ENCODE peak calls at places on chromosomes 13 and 19, in eight cellular contexts. P, C, N, F, A, O, M and Z are unnamed samples.

GRCh38 chr13:29908411-29908810 is 58.0 kb upstream of the UBL3 start:
- DNase-seq in P (no peak), C (no peak), N (no peak), F (no peak), A (no peak), O (no peak), M (no peak), Z (no peak)

GRCh38 chr13:110455444-110455843 is 106.1 kb downstream of the RAB20 start:
- DNase-seq in P (no peak), C (no peak), N (no peak), F (no peak), A (no peak), O (peak), M (no peak), Z (no peak)

GRCh38 chr19:12639901-12640613 is 26.5 kb downstream of the MAN2B1 start:
- DNase-seq in P (peak), C (peak), N (peak), F (peak), A (peak), O (peak), M (peak), Z (peak)

GRCh38 chr19:19321143-19321577 is 531 bp downstream of the MAU2 start:
- DNase-seq in P (peak), C (peak), N (peak), F (no peak), A (peak), O (no peak), M (no peak), Z (no peak)

GRCh38 chr19:3496392-3497273 is 3.8 kb downstream of the DOHH start:
- DNase-seq in P (no peak), C (no peak), N (no peak), F (no peak), A (no peak), O (no peak), M (no peak), Z (no peak)

GRCh38 chr13:89066868-89067466 is 1395.8 kb downstream of the SLITRK5 start:
- DNase-seq in P (no peak), C (no peak), N (peak), F (no peak), A (peak), O (no peak), M (no peak), Z (no peak)

GRCh38 chr13:80903911-80904310 is 563.0 kb upstream of the SPRY2 start:
- DNase-seq in P (no peak), C (no peak), N (no peak), F (no peak), A (no peak), O (no peak), M (no peak), Z (no peak)

GRCh38 chr13:114119196-114119595 is 13.2 kb downstream of the RASA3 start:
- DNase-seq in P (no peak), C (peak), N (no peak), F (no peak), A (peak), O (no peak), M (no peak), Z (no peak)

GRCh38 chr19:4566402-4567051 is 7.0 kb upstream of the SEMA6B start:
- DNase-seq in P (no peak), C (no peak), N (no peak), F (no peak), A (peak), O (no peak), M (no peak), Z (no peak)

GRCh38 chr19:3556978-3557460 is 367 bp downstream of the MFSD12 start:
- DNase-seq in P (peak), C (peak), N (peak), F (peak), A (peak), O (peak), M (no peak), Z (no peak)

GRCh38 chr13:100203696-100204367 is 114.9 kb downstream of the PCCA start:
- DNase-seq in P (no peak), C (no peak), N (no peak), F (no peak), A (no peak), O (no peak), M (no peak), Z (no peak)

GRCh38 chr19:55581828-55582223 is 1.2 kb upstream of the ZNF579 start:
- DNase-seq in P (no peak), C (no peak), N (no peak), F (no peak), A (no peak), O (no peak), M (no peak), Z (no peak)

GRCh38 chr19:10812196-10812595 is 23.8 kb downstream of the TMED1 start:
- DNase-seq in P (no peak), C (no peak), N (no peak), F (no peak), A (no peak), O (no peak), M (no peak), Z (no peak)

GRCh38 chr13:93233997-93234416 is 7.4 kb downstream of the GPC6 start:
- DNase-seq in P (peak), C (no peak), N (no peak), F (no peak), A (no peak), O (no peak), M (no peak), Z (no peak)

GRCh38 chr19:52170304-52170703 is 1.1 kb downstream of the ZNF836 start:
- DNase-seq in P (no peak), C (no peak), N (no peak), F (no peak), A (no peak), O (no peak), M (no peak), Z (no peak)

GRCh38 chr19:7850429-7850819 is 20.4 kb downstream of the EVI5L start:
- DNase-seq in P (no peak), C (no peak), N (no peak), F (no peak), A (peak), O (no peak), M (no peak), Z (no peak)

GRCh38 chr19:4985551-4985991 is 16.7 kb downstream of the KDM4B start:
- DNase-seq in P (no peak), C (no peak), N (no peak), F (no peak), A (peak), O (no peak), M (no peak), Z (no peak)

GRCh38 chr19:41537789-41538188 is 38.2 kb upstream of the CEACAM21 start:
- DNase-seq in P (peak), C (peak), N (no peak), F (no peak), A (no peak), O (no peak), M (no peak), Z (no peak)

GRCh38 chr19:17289489-17289888 is 7.8 kb downstream of the ANKLE1 start:
- DNase-seq in P (peak), C (peak), N (peak), F (peak), A (peak), O (peak), M (no peak), Z (peak)

GRCh38 chr13:75705908-75706307 is 69.8 kb downstream of the LMO7 start:
- DNase-seq in P (no peak), C (no peak), N (no peak), F (no peak), A (no peak), O (no peak), M (no peak), Z (no peak)

GRCh38 chr13:100315522-100315921 is 226.6 kb downstream of the PCCA start:
- DNase-seq in P (no peak), C (no peak), N (no peak), F (no peak), A (no peak), O (no peak), M (no peak), Z (no peak)

GRCh38 chr19:18428173-18428836 is 9.1 kb downstream of the SSBP4 start:
- DNase-seq in P (no peak), C (no peak), N (no peak), F (no peak), A (no peak), O (peak), M (no peak), Z (no peak)

GRCh38 chr19:18674616-18675015 is 8.9 kb upstream of the CRTC1 start:
- DNase-seq in P (no peak), C (no peak), N (peak), F (no peak), A (peak), O (peak), M (no peak), Z (no peak)

GRCh38 chr13:21657538-21657937 is 13.3 kb upstream of the FGF9 start:
- DNase-seq in P (no peak), C (no peak), N (no peak), F (no peak), A (no peak), O (no peak), M (no peak), Z (no peak)

GRCh38 chr19:51807111-51807701 is 12.2 kb downstream of the FPR3 start:
- DNase-seq in P (peak), C (no peak), N (peak), F (no peak), A (no peak), O (no peak), M (no peak), Z (no peak)

GRCh38 chr13:110625771-110626321 is 10.5 kb downstream of the NAXD start:
- DNase-seq in P (no peak), C (no peak), N (peak), F (no peak), A (no peak), O (no peak), M (no peak), Z (peak)

GRCh38 chr13:90562388-90562787 is 785.1 kb upstream of the MIR17HG start:
- DNase-seq in P (no peak), C (no peak), N (no peak), F (no peak), A (no peak), O (no peak), M (no peak), Z (no peak)

GRCh38 chr19:45100797-45101196 is 7.8 kb downstream of the PPP1R37 start:
- DNase-seq in P (no peak), C (no peak), N (no peak), F (no peak), A (no peak), O (no peak), M (no peak), Z (no peak)

GRCh38 chr19:45071969-45072790 is 4.1 kb downstream of the ZNF296 start:
- DNase-seq in P (no peak), C (no peak), N (no peak), F (no peak), A (no peak), O (no peak), M (peak), Z (no peak)

GRCh38 chr19:32677657-32678056 is 2.0 kb downstream of the RGS9BP start:
- DNase-seq in P (no peak), C (no peak), N (no peak), F (peak), A (no peak), O (no peak), M (no peak), Z (no peak)
- TF ChIP-seq POLR2AphosphoS5 in P (no peak), C (no peak), N (no peak), F (no peak), A (no peak), O (no peak), M (no peak), Z (no peak)

DNA sequence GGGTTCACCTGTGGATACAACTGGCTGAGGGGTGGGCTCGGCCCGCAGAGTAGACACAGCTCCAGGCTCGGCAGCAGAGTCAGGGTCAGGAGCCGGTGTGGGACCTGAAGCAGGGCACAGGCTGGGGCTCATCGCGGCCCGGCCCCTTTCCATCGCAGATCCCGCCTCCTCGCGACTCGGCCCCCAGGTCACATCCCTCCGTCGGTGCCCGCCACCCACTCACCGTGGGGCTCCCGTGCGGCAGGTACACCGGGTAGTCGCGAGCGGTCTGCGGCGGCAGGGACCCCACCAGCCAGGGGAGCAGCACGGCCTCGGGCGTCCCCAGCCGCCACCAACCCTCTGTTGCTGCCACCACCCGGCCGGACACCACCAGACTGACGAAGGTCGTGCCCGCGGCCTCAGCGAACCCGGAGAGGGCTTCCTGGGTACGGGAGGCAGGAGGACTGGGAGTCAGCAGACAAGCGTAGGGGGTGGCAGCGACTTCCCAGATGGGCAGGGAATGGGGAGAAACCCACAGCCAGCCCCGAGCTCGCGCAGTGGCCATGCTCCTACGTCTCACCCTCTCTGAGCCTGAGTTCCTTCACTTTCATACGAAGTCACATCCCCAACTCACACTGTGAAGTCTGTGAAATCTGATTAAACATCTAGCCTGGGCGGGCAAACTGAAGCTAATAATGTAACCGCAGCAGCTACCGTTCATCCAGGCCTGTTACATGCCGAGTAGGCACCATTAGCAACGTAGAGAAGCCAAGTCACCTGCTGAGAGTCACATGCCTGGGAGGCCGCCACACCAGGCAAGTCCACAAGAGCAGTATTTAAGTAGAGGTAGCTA is 3.7 kb downstream of the FUZ start:
- DNase-seq in P (no peak), C (peak), N (peak), F (peak), A (peak), O (peak), M (peak), Z (no peak)
- TF ChIP-seq POLR2AphosphoS5 in P (no peak), C (no peak), N (peak), F (peak), A (no peak), O (no peak), M (peak), Z (no peak)

DNA sequence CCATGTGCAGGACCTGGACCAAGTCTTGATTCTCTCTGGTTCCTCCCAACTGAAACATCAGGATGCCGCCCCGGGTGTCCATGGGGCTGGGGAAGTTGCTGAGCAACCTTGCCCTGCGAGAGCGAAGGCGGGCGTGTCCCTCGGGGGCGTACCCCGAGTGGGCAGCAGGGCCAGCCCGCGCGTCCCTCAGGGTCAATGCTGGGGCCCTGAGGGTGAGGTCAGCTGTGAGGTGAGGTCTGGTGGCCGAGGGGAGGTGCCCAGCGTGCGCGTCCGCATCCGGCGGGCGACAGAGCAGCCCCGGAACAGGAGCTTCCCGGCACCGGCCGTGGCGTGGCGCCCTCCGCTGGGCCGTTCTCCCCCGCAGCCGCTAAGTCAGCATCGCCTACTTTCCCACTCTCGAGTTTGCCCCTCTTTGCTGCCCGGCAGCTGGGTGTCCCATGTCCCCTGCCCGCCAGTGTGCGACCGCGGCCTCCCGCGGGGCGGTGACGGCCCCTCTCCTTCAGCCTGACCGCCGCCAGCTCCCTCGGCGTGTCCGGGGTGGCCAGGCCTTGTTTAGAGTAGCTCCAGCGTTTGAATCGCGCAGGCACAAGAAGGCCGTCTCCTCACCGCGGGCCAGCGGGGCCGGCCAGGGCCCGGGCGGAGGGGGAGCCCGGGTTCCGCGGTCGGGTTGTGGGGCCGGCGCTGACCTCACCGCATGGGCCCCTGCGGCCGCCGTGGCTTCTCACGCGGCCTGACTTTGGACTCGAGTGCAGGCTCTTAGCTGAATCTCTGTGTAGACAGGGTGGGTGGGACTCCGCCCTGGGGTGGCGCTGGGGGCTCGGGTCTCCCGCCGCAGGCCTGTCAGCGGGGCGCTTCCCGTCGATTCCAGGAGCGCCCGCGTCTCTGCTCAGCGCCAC is 33.0 kb downstream of the GJA3 start:
- DNase-seq in P (no peak), C (peak), N (peak), F (peak), A (peak), O (peak), M (peak), Z (peak)
- TF ChIP-seq POLR2AphosphoS5 in P (no peak), C (no peak), N (peak), F (peak), A (no peak), O (no peak), M (no peak), Z (no peak)

GRCh38 chr19:46856062-46857022 is 4.5 kb upstream of the ARHGAP35 start:
- DNase-seq in P (peak), C (peak), N (peak), F (peak), A (peak), O (peak), M (peak), Z (peak)
- TF ChIP-seq POLR2AphosphoS5 in P (no peak), C (peak), N (peak), F (peak), A (no peak), O (no peak), M (peak), Z (no peak)

GRCh38 chr19:35773020-35773809 is 2.1 kb upstream of the ARHGAP33 start:
- DNase-seq in P (no peak), C (no peak), N (no peak), F (no peak), A (no peak), O (no peak), M (no peak), Z (no peak)
- TF ChIP-seq POLR2AphosphoS5 in P (no peak), C (no peak), N (no peak), F (no peak), A (no peak), O (no peak), M (no peak), Z (no peak)

DNA sequence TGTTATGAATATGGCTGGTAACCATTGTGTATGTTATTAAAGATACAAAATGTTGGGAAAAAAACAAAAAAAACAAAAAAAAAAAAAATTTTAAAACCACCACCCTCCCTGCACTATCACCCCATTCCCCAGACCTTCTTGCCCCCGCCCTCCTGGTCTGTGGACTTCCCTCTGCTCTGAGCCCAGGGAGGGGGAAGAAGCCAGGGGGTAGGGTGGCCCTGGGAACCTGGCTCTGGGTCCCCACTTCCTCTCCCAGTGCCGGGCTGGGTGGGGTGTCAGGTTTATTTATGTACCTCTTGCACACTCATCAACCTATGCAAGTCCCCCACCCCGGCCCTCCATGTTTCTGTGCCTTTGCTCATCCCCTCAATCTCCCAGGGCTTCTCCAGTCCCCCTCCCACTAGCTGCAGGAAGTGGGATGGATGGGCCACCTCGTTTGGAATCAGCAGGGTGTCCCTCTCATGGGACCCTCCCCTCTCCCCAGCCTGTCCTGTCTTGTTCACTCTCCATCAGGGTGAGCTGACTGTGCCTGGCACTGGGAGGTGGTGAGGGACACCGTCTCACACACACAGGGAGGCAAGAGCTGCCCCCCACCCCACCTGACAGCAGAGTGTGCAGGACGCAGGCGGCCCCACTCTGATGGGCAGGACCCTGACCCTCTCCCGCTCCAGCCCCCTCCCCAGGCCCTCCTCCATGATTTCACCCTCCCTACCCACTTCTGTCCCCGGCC is 5.9 kb downstream of the PAF1 start:
- DNase-seq in P (no peak), C (no peak), N (no peak), F (no peak), A (no peak), O (no peak), M (no peak), Z (no peak)
- TF ChIP-seq POLR2AphosphoS5 in P (no peak), C (no peak), N (no peak), F (peak), A (peak), O (no peak), M (no peak), Z (no peak)

GRCh38 chr19:13986348-13986904 is 19.7 kb downstream of the RFX1 start:
- DNase-seq in P (no peak), C (peak), N (peak), F (peak), A (peak), O (peak), M (no peak), Z (peak)
- TF ChIP-seq POLR2AphosphoS5 in P (no peak), C (peak), N (peak), F (peak), A (peak), O (no peak), M (no peak), Z (peak)